ENCODE peak calls at places on chromosomes 7 and 10, in four cellular contexts. H is T-helper 17 cell; M is SJSA1; T is stimulated activated CD4-positive, alpha-beta T cell treated with anti-CD3 and anti-CD28 coated beads, Interleukin-12 subunit alpha, Interleukin-12 subunit beta, amount 100 ng/mL, for 4 hours. R is an unnamed sample.

GRCh38 chr7:70470751-70471150 is 661.2 kb upstream of the GALNT17 start:
- DNase-seq in M (no peak), T (no peak), H (no peak), R (no peak)

GRCh38 chr7:727104-727805 is at the start of gene PRKAR1B:
- DNase-seq in M (no peak), H (no peak), T (peak), R (peak)

GRCh38 chr10:46175311-46175710 is 111.5 kb upstream of the ANTXRL start:
- DNase-seq in H (no peak), T (no peak), M (no peak), R (no peak)

GRCh38 chr10:6494934-6495592 is 85.0 kb downstream of the PRKCQ start:
- DNase-seq in H (peak), M (no peak), T (no peak), R (peak)

GRCh38 chr7:88104732-88105131 is 115.1 kb downstream of the SRI start:
- DNase-seq in M (no peak), T (no peak), H (no peak), R (no peak)

GRCh38 chr10:80530251-80530650 is 7.5 kb upstream of the SH2D4B start:
- DNase-seq in H (peak), M (peak), T (peak), R (peak)

GRCh38 chr10:60648761-60649160 is 129.5 kb upstream of the CDK1 start:
- DNase-seq in H (no peak), M (no peak), T (no peak), R (no peak)

GRCh38 chr10:33155720-33156638 is 178.5 kb downstream of the NRP1 start:
- DNase-seq in M (peak), T (no peak), H (no peak), R (no peak)

GRCh38 chr7:27133409-27134157 is 3.0 kb upstream of the HOXA4 start:
- DNase-seq in M (no peak), H (no peak), T (no peak), R (no peak)

GRCh38 chr10:61753453-61753852 is 90.7 kb downstream of the CABCOCO1 start:
- DNase-seq in H (no peak), M (no peak), T (no peak), R (no peak)